ENCODE peak calls at places on chromosome 4, in eight cellular contexts. K, V, E, U, Y, D, F and G are unnamed samples.

GRCh38 chr4:44493924-44494323 is 45.3 kb upstream of the KCTD8 start:
- DNase-seq in V (peak), K (no peak), U (no peak), F (peak), E (peak), Y (peak), D (peak), G (no peak)

GRCh38 chr4:173214661-173215060 is 46.0 kb downstream of the GALNT7 start:
- DNase-seq in E (no peak), U (peak), K (no peak), D (peak), Y (no peak), V (no peak), F (peak), G (no peak)

GRCh38 chr4:88037936-88038335 is 30.5 kb downstream of the PKD2 start:
- DNase-seq in Y (no peak), E (no peak), U (no peak), D (no peak), F (no peak), V (no peak), K (no peak), G (no peak)

GRCh38 chr4:159308571-159309340 is 205.9 kb downstream of the RAPGEF2 start:
- DNase-seq in K (no peak), V (no peak), F (peak), U (no peak), D (no peak), E (no peak), Y (no peak), G (no peak)

GRCh38 chr4:137980641-137981040 is 261.5 kb downstream of the SLC7A11 start:
- DNase-seq in U (no peak), F (no peak), D (no peak), E (no peak), K (no peak), Y (no peak), V (no peak), G (no peak)

GRCh38 chr4:112633477-112634235 is 3.1 kb downstream of the ZGRF1 start:
- DNase-seq in K (peak), F (peak), E (no peak), V (no peak), Y (peak), U (no peak), D (peak), G (no peak)

GRCh38 chr4:186606593-186606992 is 51.2 kb upstream of the MTNR1A start:
- DNase-seq in V (peak), K (no peak), U (no peak), E (no peak), D (peak), Y (no peak), F (peak), G (no peak)

GRCh38 chr4:16627999-16628398 is 270.4 kb downstream of the LDB2 start:
- DNase-seq in D (peak), K (no peak), U (no peak), V (no peak), F (peak), Y (no peak), E (no peak), G (no peak)

GRCh38 chr4:154491341-154491679 is 289 bp downstream of the DCHS2 start:
- DNase-seq in E (peak), K (peak), D (peak), F (peak), V (peak), U (no peak), Y (peak), G (no peak)

GRCh38 chr4:4481394-4482000 is 60.4 kb downstream of the STX18 start:
- DNase-seq in Y (no peak), K (no peak), E (no peak), V (no peak), F (no peak), D (no peak), U (no peak), G (no peak)

GRCh38 chr4:97845758-97846157 is 297.5 kb downstream of the STPG2 start:
- DNase-seq in V (no peak), E (no peak), K (no peak), F (no peak), U (no peak), D (no peak), Y (no peak), G (no peak)

GRCh38 chr4:184282251-184282713 is 64.6 kb upstream of the ENPP6 start:
- DNase-seq in U (no peak), V (peak), K (peak), Y (no peak), F (no peak), D (no peak), E (no peak), G (no peak)

GRCh38 chr4:76279462-76279861 is 27.1 kb upstream of the STBD1 start:
- DNase-seq in Y (no peak), K (no peak), V (no peak), D (no peak), F (no peak), E (no peak), U (no peak), G (no peak)

GRCh38 chr4:23978031-23978430 is 88.2 kb upstream of the PPARGC1A start:
- DNase-seq in V (no peak), Y (no peak), D (no peak), U (no peak), F (no peak), K (no peak), E (no peak), G (no peak)

GRCh38 chr4:84691170-84691691 is 108.3 kb downstream of the CDS1 start:
- DNase-seq in E (no peak), V (no peak), D (peak), U (no peak), F (peak), Y (no peak), K (no peak), G (peak)

GRCh38 chr4:17094811-17095210 is 196.4 kb upstream of the LDB2 start:
- DNase-seq in Y (no peak), D (peak), V (no peak), K (no peak), F (no peak), U (no peak), E (no peak), G (no peak)

GRCh38 chr4:72566573-72566972 is 2.4 kb downstream of the ADAMTS3 start:
- DNase-seq in K (no peak), E (no peak), D (peak), U (no peak), V (no peak), Y (no peak), F (no peak), G (no peak)

GRCh38 chr4:111943796-111944203 is 201.5 kb upstream of the FAM241A start:
- DNase-seq in D (peak), F (peak), Y (peak), V (peak), K (peak), U (peak), E (peak), G (no peak)

GRCh38 chr4:4647041-4647440 is 105.2 kb upstream of the STX18 start:
- DNase-seq in V (no peak), D (no peak), Y (no peak), K (no peak), F (no peak), E (no peak), U (no peak), G (peak)

GRCh38 chr4:176002007-176002623 is 63.5 kb upstream of the WDR17 start:
- DNase-seq in V (peak), U (peak), K (no peak), E (peak), F (peak), D (no peak), Y (peak), G (no peak)

GRCh38 chr4:20273793-20274192 is 22.1 kb downstream of the SLIT2 start:
- DNase-seq in F (no peak), D (no peak), K (no peak), U (no peak), Y (no peak), E (no peak), V (no peak), G (no peak)

GRCh38 chr4:15695240-15695699 is 7.6 kb upstream of the BST1 start:
- DNase-seq in F (peak), Y (no peak), V (peak), E (no peak), U (no peak), K (no peak), D (peak), G (peak)

GRCh38 chr4:140944539-140944938 is 188.4 kb upstream of the TBC1D9 start:
- DNase-seq in F (no peak), V (no peak), D (peak), E (no peak), U (no peak), K (no peak), Y (no peak), G (no peak)

GRCh38 chr4:17781072-17781830 is at the start of gene FAM184B:
- DNase-seq in F (peak), K (peak), D (peak), V (peak), Y (peak), E (no peak), U (no peak), G (no peak)

GRCh38 chr4:189001971-189002450 is 862.8 kb downstream of the TRIML1 start:
- DNase-seq in V (no peak), D (no peak), U (peak), F (no peak), Y (no peak), K (no peak), E (no peak), G (no peak)

GRCh38 chr4:2469192-2469984 is 482 bp downstream of the RNF4 start:
- DNase-seq in D (peak), Y (peak), F (peak), E (peak), V (peak), U (peak), K (peak), G (no peak)

GRCh38 chr4:7206856-7207567 is 14.7 kb downstream of the SORCS2 start:
- DNase-seq in K (no peak), F (peak), Y (peak), E (peak), U (peak), D (peak), V (peak), G (no peak)
- H3K27ac ChIP-seq in K (peak), F (peak), Y (peak), E (peak), U (peak), D (no peak), V (peak), G (peak)

GRCh38 chr4:152945639-152946038 is 9.5 kb downstream of the FHDC1 start:
- DNase-seq in F (no peak), D (no peak), E (no peak), U (no peak), V (no peak), K (no peak), Y (no peak), G (no peak)
- H3K27ac ChIP-seq in F (no peak), D (no peak), E (no peak), U (no peak), V (no peak), K (no peak), Y (no peak), G (no peak)

DNA sequence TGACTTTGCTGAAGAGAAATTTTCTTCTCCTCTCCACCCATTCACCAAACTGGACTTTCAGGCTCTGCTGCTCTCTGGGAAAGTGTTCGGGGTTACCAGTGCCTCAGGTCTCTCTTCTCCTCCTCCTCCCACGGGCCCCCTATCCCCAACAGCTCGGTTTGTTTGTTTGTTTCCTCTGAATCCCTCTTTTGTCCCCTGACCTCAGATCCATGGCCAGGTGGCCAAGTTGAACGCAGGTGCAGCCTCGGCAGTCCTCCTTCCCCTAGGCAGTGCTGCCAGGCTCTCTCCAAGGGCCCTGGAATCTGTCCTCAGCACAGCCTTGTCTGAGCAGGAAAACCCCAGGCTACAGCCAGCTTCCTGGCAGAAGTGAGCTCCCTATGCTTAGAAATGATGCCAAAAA is 60.0 kb downstream of the FHDC1 start:
- DNase-seq in F (peak), D (peak), Y (no peak), V (no peak), U (no peak), K (no peak), E (no peak), G (no peak)
- H3K27ac ChIP-seq in F (no peak), D (no peak), Y (no peak), V (no peak), U (no peak), K (no peak), E (no peak), G (peak)

DNA sequence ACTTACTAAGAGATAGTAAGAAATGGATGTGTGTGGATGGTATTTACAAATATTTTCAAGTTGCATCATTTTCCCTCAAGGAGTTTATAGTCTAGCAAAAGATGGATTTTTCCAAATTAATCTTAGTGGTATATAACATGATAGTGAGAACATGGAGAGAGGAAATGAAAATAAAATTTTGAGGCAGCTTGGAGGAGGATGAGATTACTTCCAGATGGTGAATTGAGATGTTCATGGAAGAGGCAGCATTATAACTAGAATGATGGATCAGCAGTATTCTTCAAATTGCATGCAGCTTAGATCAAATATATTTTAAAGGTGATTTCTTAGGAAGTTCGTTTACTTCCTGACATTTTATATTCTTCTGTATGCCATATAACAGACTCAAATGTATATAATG is 439.3 kb downstream of the SPRY1 start:
- DNase-seq in F (no peak), U (no peak), K (no peak), Y (no peak), V (no peak), D (no peak), E (no peak), G (no peak)
- H3K27ac ChIP-seq in F (no peak), U (no peak), K (no peak), Y (no peak), V (no peak), D (no peak), E (no peak), G (no peak)

DNA sequence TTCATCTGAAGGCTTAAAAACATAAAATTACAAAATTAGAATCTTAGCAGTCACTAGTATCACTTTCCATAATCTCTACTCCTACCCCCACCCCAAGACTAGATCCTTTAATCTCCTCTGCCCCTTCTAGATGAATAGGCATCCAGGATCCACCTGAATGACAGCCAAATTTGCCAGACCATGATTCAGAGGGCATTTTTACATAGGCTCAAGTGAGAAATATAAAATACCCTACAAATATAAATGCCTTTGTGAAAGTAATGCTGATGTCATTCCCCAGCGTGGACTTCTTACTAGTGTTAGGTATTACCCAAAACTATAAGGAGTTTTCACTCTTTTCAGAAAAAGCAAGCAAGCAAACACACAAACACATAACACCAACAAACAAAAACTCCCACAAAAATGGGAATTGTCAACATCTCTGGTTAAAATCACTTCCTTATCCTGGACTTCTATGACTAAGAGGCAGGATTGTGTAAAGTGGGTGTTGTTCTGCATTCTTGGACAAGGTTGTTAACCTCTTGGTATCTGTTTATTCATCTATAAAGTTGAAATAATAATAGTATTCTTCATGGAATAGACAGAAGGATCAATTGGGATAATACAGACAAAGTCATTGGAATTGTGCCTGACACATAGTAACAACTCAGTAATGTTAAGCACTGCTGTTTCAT is 51.3 kb upstream of the TMPRSS11F start:
- DNase-seq in U (no peak), K (no peak), E (no peak), D (peak), F (peak), V (no peak), Y (no peak), G (peak)
- H3K27ac ChIP-seq in U (no peak), K (no peak), E (no peak), D (no peak), F (peak), V (no peak), Y (no peak), G (peak)

GRCh38 chr4:55545681-55546632 is 752 bp downstream of the CLOCK start:
- DNase-seq in D (peak), E (peak), Y (peak), F (peak), V (peak), U (peak), K (peak), G (no peak)
- H3K27ac ChIP-seq in D (peak), E (peak), Y (peak), F (peak), V (peak), U (peak), K (peak), G (peak)

GRCh38 chr4:174217273-174218126 is 66.0 kb downstream of the FBXO8 start:
- DNase-seq in V (peak), E (no peak), K (no peak), U (peak), Y (peak), F (no peak), D (peak), G (no peak)
- H3K27ac ChIP-seq in V (no peak), E (no peak), K (no peak), U (no peak), Y (peak), F (no peak), D (no peak), G (no peak)

GRCh38 chr4:124178449-124179021 is 534.0 kb downstream of the ANKRD50 start:
- DNase-seq in D (peak), E (no peak), Y (no peak), U (no peak), K (no peak), F (peak), V (no peak), G (no peak)
- H3K27ac ChIP-seq in D (no peak), E (no peak), Y (no peak), U (no peak), K (no peak), F (peak), V (no peak), G (peak)

GRCh38 chr4:123866796-123867195 is 470.2 kb downstream of the SPRY1 start:
- DNase-seq in Y (no peak), K (no peak), F (peak), D (no peak), U (no peak), V (no peak), E (no peak), G (no peak)

GRCh38 chr4:123871351-123871750 is 474.8 kb downstream of the SPRY1 start:
- DNase-seq in D (no peak), V (no peak), U (no peak), F (no peak), K (no peak), Y (no peak), E (no peak), G (no peak)

GRCh38 chr4:123867910-123868587 is 471.5 kb downstream of the SPRY1 start:
- DNase-seq in Y (no peak), F (no peak), E (no peak), K (no peak), V (no peak), U (no peak), D (peak), G (no peak)

GRCh38 chr4:123869517-123870282 is 473.1 kb downstream of the SPRY1 start:
- DNase-seq in Y (no peak), K (no peak), D (no peak), U (no peak), E (no peak), V (no peak), F (no peak), G (no peak)

DNA sequence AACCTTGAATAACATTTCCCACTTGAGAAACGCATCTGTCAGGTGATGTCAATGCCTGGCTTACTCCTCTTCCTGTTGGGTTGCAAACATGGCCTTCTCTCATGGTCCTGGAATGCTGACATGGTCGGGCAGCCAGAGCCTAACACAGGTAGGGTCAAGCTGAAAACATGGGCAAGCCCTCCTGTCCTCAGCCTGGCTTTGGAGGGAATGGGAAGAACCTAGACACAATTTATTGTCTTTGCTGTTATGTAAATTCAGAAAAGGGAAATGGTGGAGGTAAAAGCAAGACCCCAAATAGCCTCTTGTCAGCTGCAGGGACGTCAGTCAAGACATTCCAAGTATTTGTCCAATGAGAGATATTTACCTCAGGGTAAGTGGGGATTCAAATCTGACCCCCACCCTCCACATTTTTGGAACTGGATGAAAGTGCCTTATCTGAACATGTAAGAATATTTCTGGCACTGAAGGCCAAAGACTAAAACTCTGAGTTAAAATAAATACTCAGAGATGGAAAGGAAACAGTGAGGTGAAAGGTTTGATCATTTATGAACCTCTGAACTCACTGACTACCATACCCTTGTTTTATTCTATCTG is 473.8 kb downstream of the SPRY1 start:
- DNase-seq in V (no peak), F (no peak), D (no peak), E (no peak), Y (no peak), U (no peak), K (no peak), G (no peak)
- H3K27ac ChIP-seq in V (no peak), F (no peak), D (no peak), E (no peak), Y (no peak), U (no peak), K (no peak), G (no peak)

DNA sequence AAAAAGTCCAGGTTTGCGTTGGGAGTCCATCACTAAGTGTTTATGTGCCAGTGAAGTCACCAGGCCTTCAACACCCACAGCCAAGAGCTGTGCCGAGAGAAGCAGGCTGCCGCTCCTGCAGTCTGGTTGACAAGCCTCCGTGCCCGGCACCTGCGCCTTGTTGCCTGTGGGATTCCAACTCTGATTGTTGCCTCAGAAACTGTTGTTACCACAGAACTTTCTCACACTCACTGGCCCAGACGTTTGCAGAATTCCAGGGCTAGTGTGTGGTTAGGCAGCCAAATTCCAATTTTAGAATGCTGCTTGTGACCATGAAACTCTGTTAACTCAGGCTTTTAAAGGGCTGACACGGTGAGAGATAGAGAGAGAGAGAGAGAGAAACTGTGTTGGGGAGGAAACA is 119.5 kb upstream of the LIMCH1 start:
- DNase-seq in Y (no peak), D (peak), V (peak), E (no peak), F (peak), K (no peak), U (peak), G (no peak)
- H3K27ac ChIP-seq in Y (no peak), D (no peak), V (peak), E (no peak), F (no peak), K (no peak), U (no peak), G (no peak)